ENCODE peak calls at places on chromosome 1, in six cellular contexts. One of them, this sample, is unnamed.

GRCh38 chr1:21644348-21644747 is 24.8 kb downstream of the RAP1GAP start:
- DNase-seq in A172: no peak
- DNase-seq in hepatocyte: no peak
- DNase-seq in HT1080: no peak
- DNase-seq in T-helper 1 cell: no peak
- DNase-seq in stimulated activated CD4-positive, alpha-beta T cell treated with anti-CD3 and anti-CD28 coated beads, Interleukin-2, amount 100 ng/mL, for 48 hours: no peak
- DNase-seq in this sample: no peak

GRCh38 chr1:84410328-84411107 is 12.2 kb downstream of the DNASE2B start:
- DNase-seq in A172: no peak
- DNase-seq in hepatocyte: no peak
- DNase-seq in HT1080: no peak
- DNase-seq in T-helper 1 cell: no peak
- DNase-seq in stimulated activated CD4-positive, alpha-beta T cell treated with anti-CD3 and anti-CD28 coated beads, Interleukin-2, amount 100 ng/mL, for 48 hours: no peak
- DNase-seq in this sample: no peak

GRCh38 chr1:100455478-100456072 is 82.4 kb upstream of the GPR88 start:
- DNase-seq in A172: peak; percentile 1
- DNase-seq in hepatocyte: peak; percentile 19
- DNase-seq in HT1080: no peak
- DNase-seq in T-helper 1 cell: no peak
- DNase-seq in stimulated activated CD4-positive, alpha-beta T cell treated with anti-CD3 and anti-CD28 coated beads, Interleukin-2, amount 100 ng/mL, for 48 hours: no peak
- DNase-seq in this sample: no peak

GRCh38 chr1:235906436-235906835 is 39.7 kb upstream of the LYST start:
- DNase-seq in A172: no peak
- DNase-seq in hepatocyte: no peak
- DNase-seq in HT1080: no peak
- DNase-seq in T-helper 1 cell: no peak
- DNase-seq in stimulated activated CD4-positive, alpha-beta T cell treated with anti-CD3 and anti-CD28 coated beads, Interleukin-2, amount 100 ng/mL, for 48 hours: no peak
- DNase-seq in this sample: no peak

GRCh38 chr1:162144853-162145252 is 75.4 kb downstream of the NOS1AP start:
- DNase-seq in A172: no peak
- DNase-seq in hepatocyte: no peak
- DNase-seq in HT1080: no peak
- DNase-seq in T-helper 1 cell: no peak
- DNase-seq in stimulated activated CD4-positive, alpha-beta T cell treated with anti-CD3 and anti-CD28 coated beads, Interleukin-2, amount 100 ng/mL, for 48 hours: no peak
- DNase-seq in this sample: no peak

GRCh38 chr1:12453400-12454343 is 164.3 kb downstream of the DHRS3 start:
- DNase-seq in A172: no peak
- DNase-seq in hepatocyte: no peak
- DNase-seq in HT1080: no peak
- DNase-seq in T-helper 1 cell: no peak
- DNase-seq in stimulated activated CD4-positive, alpha-beta T cell treated with anti-CD3 and anti-CD28 coated beads, Interleukin-2, amount 100 ng/mL, for 48 hours: no peak
- DNase-seq in this sample: no peak

GRCh38 chr1:167541013-167541412 is 12.5 kb downstream of the CREG1 start:
- DNase-seq in A172: no peak
- DNase-seq in hepatocyte: no peak
- DNase-seq in HT1080: no peak
- DNase-seq in T-helper 1 cell: no peak
- DNase-seq in stimulated activated CD4-positive, alpha-beta T cell treated with anti-CD3 and anti-CD28 coated beads, Interleukin-2, amount 100 ng/mL, for 48 hours: no peak
- DNase-seq in this sample: no peak

GRCh38 chr1:192575499-192576189 is at the start of gene RGS1:
- DNase-seq in A172: no peak
- DNase-seq in hepatocyte: no peak
- DNase-seq in HT1080: no peak
- DNase-seq in T-helper 1 cell: peak; percentile 22
- DNase-seq in stimulated activated CD4-positive, alpha-beta T cell treated with anti-CD3 and anti-CD28 coated beads, Interleukin-2, amount 100 ng/mL, for 48 hours: no peak
- DNase-seq in this sample: no peak

GRCh38 chr1:181173761-181174371 is 85.4 kb downstream of the IER5 start:
- DNase-seq in A172: no peak
- DNase-seq in hepatocyte: no peak
- DNase-seq in HT1080: peak; percentile 34
- DNase-seq in T-helper 1 cell: no peak
- DNase-seq in stimulated activated CD4-positive, alpha-beta T cell treated with anti-CD3 and anti-CD28 coated beads, Interleukin-2, amount 100 ng/mL, for 48 hours: no peak
- DNase-seq in this sample: no peak

GRCh38 chr1:231591466-231591865 is 35.1 kb upstream of the DISC1 start:
- DNase-seq in A172: no peak
- DNase-seq in hepatocyte: no peak
- DNase-seq in HT1080: no peak
- DNase-seq in T-helper 1 cell: no peak
- DNase-seq in stimulated activated CD4-positive, alpha-beta T cell treated with anti-CD3 and anti-CD28 coated beads, Interleukin-2, amount 100 ng/mL, for 48 hours: no peak
- DNase-seq in this sample: no peak

GRCh38 chr1:149995927-149996326 is 14.6 kb downstream of the OTUD7B start:
- DNase-seq in A172: peak; percentile 38
- DNase-seq in hepatocyte: no peak
- DNase-seq in HT1080: peak; percentile 56
- DNase-seq in T-helper 1 cell: no peak
- DNase-seq in stimulated activated CD4-positive, alpha-beta T cell treated with anti-CD3 and anti-CD28 coated beads, Interleukin-2, amount 100 ng/mL, for 48 hours: no peak
- DNase-seq in this sample: no peak

GRCh38 chr1:114756009-114756892 is 1.5 kb downstream of the CSDE1 start:
- DNase-seq in A172: no peak
- DNase-seq in hepatocyte: no peak
- DNase-seq in HT1080: no peak
- DNase-seq in T-helper 1 cell: no peak
- DNase-seq in stimulated activated CD4-positive, alpha-beta T cell treated with anti-CD3 and anti-CD28 coated beads, Interleukin-2, amount 100 ng/mL, for 48 hours: no peak
- DNase-seq in this sample: no peak

GRCh38 chr1:58823481-58824010 is 39.7 kb upstream of the JUN start:
- DNase-seq in A172: peak; percentile 82
- DNase-seq in hepatocyte: peak; percentile 59
- DNase-seq in HT1080: peak; percentile 96
- DNase-seq in T-helper 1 cell: no peak
- DNase-seq in stimulated activated CD4-positive, alpha-beta T cell treated with anti-CD3 and anti-CD28 coated beads, Interleukin-2, amount 100 ng/mL, for 48 hours: no peak
- DNase-seq in this sample: peak; percentile 66

GRCh38 chr1:215568287-215568692 is 1.2 kb downstream of the KCTD3 start:
- DNase-seq in A172: peak; percentile 37
- DNase-seq in hepatocyte: peak; percentile 42
- DNase-seq in HT1080: peak; percentile 51
- DNase-seq in T-helper 1 cell: no peak
- DNase-seq in stimulated activated CD4-positive, alpha-beta T cell treated with anti-CD3 and anti-CD28 coated beads, Interleukin-2, amount 100 ng/mL, for 48 hours: no peak
- DNase-seq in this sample: no peak

GRCh38 chr1:19083081-19083480 is 126.6 kb upstream of the IFFO2 start:
- DNase-seq in A172: peak; percentile 15
- DNase-seq in hepatocyte: no peak
- DNase-seq in HT1080: peak; percentile 55
- DNase-seq in T-helper 1 cell: no peak
- DNase-seq in stimulated activated CD4-positive, alpha-beta T cell treated with anti-CD3 and anti-CD28 coated beads, Interleukin-2, amount 100 ng/mL, for 48 hours: no peak
- DNase-seq in this sample: peak; percentile 58